ENCODE peak calls at places on chromosomes 4 and X, in ten cellular contexts. One of them, this sample, is unnamed. For H3K9me3, the result is how much of the 10 kb centered on the place peaks cover.

GRCh38 chr4:183142566-183143545 is 43.8 kb downstream of the WWC2 start:
- DNase-seq in pancreas: peak
- DNase-seq in kidney: no peak
- DNase-seq in transverse colon: peak
- DNase-seq in left ventricle myocardium inferior: peak
- DNase-seq in cardiac muscle cell: peak
- DNase-seq in astrocyte: peak
- DNase-seq in fibroblast of lung: peak
- DNase-seq in H1: no peak
- DNase-seq in esophagus squamous epithelium: no peak
- DNase-seq in this sample: no peak

GRCh38 chr4:105280338-105280809 is 133.7 kb downstream of the TET2 start:
- DNase-seq in pancreas: no peak
- DNase-seq in kidney: no peak
- DNase-seq in transverse colon: no peak
- DNase-seq in left ventricle myocardium inferior: no peak
- DNase-seq in cardiac muscle cell: no peak
- DNase-seq in astrocyte: peak
- DNase-seq in fibroblast of lung: peak
- DNase-seq in H1: no peak
- DNase-seq in esophagus squamous epithelium: no peak
- DNase-seq in this sample: no peak

GRCh38 chrX:84175274-84175673 is 12.7 kb downstream of the RPS6KA6 start:
- DNase-seq in pancreas: no peak
- DNase-seq in kidney: no peak
- DNase-seq in transverse colon: no peak
- DNase-seq in left ventricle myocardium inferior: no peak
- DNase-seq in cardiac muscle cell: no peak
- DNase-seq in astrocyte: no peak
- DNase-seq in fibroblast of lung: no peak
- DNase-seq in H1: no peak
- DNase-seq in esophagus squamous epithelium: no peak
- DNase-seq in this sample: no peak

GRCh38 chrX:120732461-120732860 is 102.6 kb upstream of the C1GALT1C1 start:
- DNase-seq in pancreas: no peak
- DNase-seq in kidney: no peak
- DNase-seq in transverse colon: no peak
- DNase-seq in left ventricle myocardium inferior: no peak
- DNase-seq in cardiac muscle cell: no peak
- DNase-seq in astrocyte: no peak
- DNase-seq in fibroblast of lung: no peak
- DNase-seq in H1: no peak
- DNase-seq in esophagus squamous epithelium: no peak
- DNase-seq in this sample: no peak

GRCh38 chr4:185128272-185129119 is 14.6 kb upstream of the SLC25A4 start:
- DNase-seq in pancreas: peak
- DNase-seq in kidney: peak
- DNase-seq in transverse colon: peak
- DNase-seq in left ventricle myocardium inferior: peak
- DNase-seq in cardiac muscle cell: peak
- DNase-seq in astrocyte: peak
- DNase-seq in fibroblast of lung: no peak
- DNase-seq in H1: no peak
- DNase-seq in esophagus squamous epithelium: no peak
- DNase-seq in this sample: no peak

GRCh38 chrX:125826774-125827451 is 339.2 kb downstream of the DCAF12L2 start:
- DNase-seq in pancreas: no peak
- DNase-seq in kidney: no peak
- DNase-seq in transverse colon: no peak
- DNase-seq in left ventricle myocardium inferior: no peak
- DNase-seq in cardiac muscle cell: no peak
- DNase-seq in astrocyte: no peak
- DNase-seq in fibroblast of lung: no peak
- DNase-seq in H1: no peak
- DNase-seq in esophagus squamous epithelium: no peak
- DNase-seq in this sample: no peak

GRCh38 chrX:142052238-142052637 is 148.5 kb downstream of the MAGEC1 start:
- DNase-seq in pancreas: no peak
- DNase-seq in kidney: no peak
- DNase-seq in transverse colon: no peak
- DNase-seq in left ventricle myocardium inferior: no peak
- DNase-seq in cardiac muscle cell: no peak
- DNase-seq in astrocyte: no peak
- DNase-seq in fibroblast of lung: no peak
- DNase-seq in H1: no peak
- DNase-seq in esophagus squamous epithelium: no peak
- DNase-seq in this sample: no peak

GRCh38 chr4:656651-657337 is 17.3 kb downstream of the ATP5ME start:
- DNase-seq in pancreas: no peak
- DNase-seq in kidney: peak
- DNase-seq in transverse colon: no peak
- DNase-seq in left ventricle myocardium inferior: no peak
- DNase-seq in cardiac muscle cell: no peak
- DNase-seq in astrocyte: no peak
- DNase-seq in fibroblast of lung: no peak
- DNase-seq in H1: no peak
- DNase-seq in esophagus squamous epithelium: no peak
- DNase-seq in this sample: no peak

GRCh38 chrX:148133099-148133725 is 152.1 kb downstream of the FMR1NB start:
- DNase-seq in pancreas: no peak
- DNase-seq in kidney: no peak
- DNase-seq in transverse colon: no peak
- DNase-seq in left ventricle myocardium inferior: no peak
- DNase-seq in cardiac muscle cell: no peak
- DNase-seq in astrocyte: no peak
- DNase-seq in fibroblast of lung: peak
- DNase-seq in H1: no peak
- DNase-seq in esophagus squamous epithelium: no peak
- DNase-seq in this sample: no peak

GRCh38 chr4:146029147-146029546 is 90.5 kb upstream of the ZNF827 start:
- DNase-seq in pancreas: no peak
- DNase-seq in kidney: no peak
- DNase-seq in transverse colon: no peak
- DNase-seq in left ventricle myocardium inferior: no peak
- DNase-seq in cardiac muscle cell: no peak
- DNase-seq in astrocyte: peak
- DNase-seq in fibroblast of lung: no peak
- DNase-seq in H1: no peak
- DNase-seq in esophagus squamous epithelium: no peak
- DNase-seq in this sample: no peak

GRCh38 chrX:106999002-106999975 is 723 bp downstream of the MORC4 start:
- DNase-seq in pancreas: peak
- DNase-seq in kidney: no peak
- DNase-seq in transverse colon: peak
- DNase-seq in left ventricle myocardium inferior: peak
- DNase-seq in cardiac muscle cell: peak
- DNase-seq in astrocyte: peak
- DNase-seq in fibroblast of lung: peak
- DNase-seq in H1: no peak
- DNase-seq in esophagus squamous epithelium: no peak
- DNase-seq in this sample: no peak

GRCh38 chr4:70678383-70678999 is 9.8 kb upstream of the UTP3 start:
- DNase-seq in pancreas: no peak
- DNase-seq in kidney: no peak
- DNase-seq in transverse colon: no peak
- DNase-seq in left ventricle myocardium inferior: no peak
- DNase-seq in cardiac muscle cell: no peak
- DNase-seq in astrocyte: no peak
- DNase-seq in fibroblast of lung: no peak
- DNase-seq in H1: no peak
- DNase-seq in esophagus squamous epithelium: no peak
- DNase-seq in this sample: no peak

GRCh38 chr4:14301993-14302392 is 674.5 kb upstream of the BOD1L1 start:
- DNase-seq in pancreas: no peak
- DNase-seq in kidney: no peak
- DNase-seq in transverse colon: no peak
- DNase-seq in left ventricle myocardium inferior: no peak
- DNase-seq in cardiac muscle cell: no peak
- DNase-seq in astrocyte: no peak
- DNase-seq in fibroblast of lung: no peak
- DNase-seq in H1: no peak
- DNase-seq in esophagus squamous epithelium: no peak
- DNase-seq in this sample: no peak

GRCh38 chr4:304987-305680 is at the start of gene ZNF732:
- DNase-seq in pancreas: peak
- DNase-seq in kidney: no peak
- DNase-seq in transverse colon: no peak
- DNase-seq in left ventricle myocardium inferior: peak
- DNase-seq in cardiac muscle cell: peak
- DNase-seq in astrocyte: peak
- DNase-seq in fibroblast of lung: peak
- DNase-seq in H1: no peak
- DNase-seq in esophagus squamous epithelium: no peak
- DNase-seq in this sample: no peak

DNA sequence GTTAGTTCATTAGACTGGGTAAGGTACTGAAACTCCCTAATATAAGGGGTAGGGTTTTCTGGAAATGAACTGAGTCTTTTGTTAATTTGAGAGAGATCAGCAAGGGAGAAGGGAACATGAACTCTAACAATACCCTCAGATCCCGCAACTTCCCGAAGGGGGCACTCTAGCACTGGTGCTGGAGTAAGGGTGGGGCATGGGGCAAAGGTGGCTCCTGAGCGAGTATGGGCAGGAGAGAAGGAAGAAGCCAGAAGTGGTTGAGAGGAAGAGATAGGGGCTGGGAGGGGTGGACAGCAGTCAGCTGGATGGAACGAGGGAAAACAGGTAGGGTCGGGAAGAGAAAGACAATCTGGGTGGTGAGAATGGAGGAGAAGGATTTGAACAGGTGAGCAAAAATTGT is 183.2 kb upstream of the MAGEE2 start:
- DNase-seq in pancreas: no peak
- DNase-seq in kidney: no peak
- DNase-seq in transverse colon: peak
- DNase-seq in left ventricle myocardium inferior: no peak
- DNase-seq in cardiac muscle cell: no peak
- DNase-seq in astrocyte: no peak
- DNase-seq in fibroblast of lung: no peak
- DNase-seq in H1: peak
- DNase-seq in esophagus squamous epithelium: no peak
- DNase-seq in this sample: no peak
- TF ChIP-seq CTCF in pancreas: no peak
- TF ChIP-seq CTCF in kidney: no peak
- TF ChIP-seq CTCF in transverse colon: peak
- TF ChIP-seq CTCF in left ventricle myocardium inferior: no peak
- TF ChIP-seq CTCF in cardiac muscle cell: no peak
- TF ChIP-seq CTCF in astrocyte: no peak
- TF ChIP-seq CTCF in fibroblast of lung: no peak
- TF ChIP-seq CTCF in H1: peak
- TF ChIP-seq CTCF in esophagus squamous epithelium: no peak
- TF ChIP-seq CTCF in this sample: no peak

GRCh38 chrX:40098264-40099045 is 697 bp upstream of the BCOR start:
- DNase-seq in pancreas: peak
- DNase-seq in kidney: no peak
- DNase-seq in transverse colon: peak
- DNase-seq in left ventricle myocardium inferior: peak
- DNase-seq in cardiac muscle cell: peak
- DNase-seq in astrocyte: no peak
- DNase-seq in fibroblast of lung: peak
- DNase-seq in H1: no peak
- DNase-seq in esophagus squamous epithelium: no peak
- DNase-seq in this sample: no peak
- H3K9me3 ChIP-seq in pancreas: under half
- H3K9me3 ChIP-seq in kidney: under half
- H3K9me3 ChIP-seq in transverse colon: under half
- H3K9me3 ChIP-seq in left ventricle myocardium inferior: under half
- H3K9me3 ChIP-seq in cardiac muscle cell: under half
- H3K9me3 ChIP-seq in astrocyte: under half
- H3K9me3 ChIP-seq in fibroblast of lung: under half
- H3K9me3 ChIP-seq in H1: under half
- H3K9me3 ChIP-seq in esophagus squamous epithelium: under half
- H3K9me3 ChIP-seq in this sample: under half

GRCh38 chrX:10243056-10243455 is 86.3 kb downstream of the CLCN4 start:
- DNase-seq in pancreas: no peak
- DNase-seq in kidney: no peak
- DNase-seq in transverse colon: no peak
- DNase-seq in left ventricle myocardium inferior: no peak
- DNase-seq in cardiac muscle cell: no peak
- DNase-seq in astrocyte: no peak
- DNase-seq in fibroblast of lung: peak
- DNase-seq in H1: no peak
- DNase-seq in esophagus squamous epithelium: no peak
- DNase-seq in this sample: no peak

GRCh38 chrX:10239611-10240064 is 82.9 kb downstream of the CLCN4 start:
- DNase-seq in pancreas: no peak
- DNase-seq in kidney: no peak
- DNase-seq in transverse colon: no peak
- DNase-seq in left ventricle myocardium inferior: no peak
- DNase-seq in cardiac muscle cell: no peak
- DNase-seq in astrocyte: peak
- DNase-seq in fibroblast of lung: peak
- DNase-seq in H1: no peak
- DNase-seq in esophagus squamous epithelium: no peak
- DNase-seq in this sample: no peak

GRCh38 chrX:10240918-10241317 is 84.1 kb downstream of the CLCN4 start:
- DNase-seq in pancreas: no peak
- DNase-seq in kidney: no peak
- DNase-seq in transverse colon: no peak
- DNase-seq in left ventricle myocardium inferior: no peak
- DNase-seq in cardiac muscle cell: no peak
- DNase-seq in astrocyte: peak
- DNase-seq in fibroblast of lung: peak
- DNase-seq in H1: no peak
- DNase-seq in esophagus squamous epithelium: no peak
- DNase-seq in this sample: no peak

GRCh38 chrX:10245219-10245618 is 88.4 kb downstream of the CLCN4 start:
- DNase-seq in pancreas: no peak
- DNase-seq in kidney: no peak
- DNase-seq in transverse colon: no peak
- DNase-seq in left ventricle myocardium inferior: no peak
- DNase-seq in cardiac muscle cell: no peak
- DNase-seq in astrocyte: no peak
- DNase-seq in fibroblast of lung: peak
- DNase-seq in H1: no peak
- DNase-seq in esophagus squamous epithelium: no peak
- DNase-seq in this sample: no peak

DNA sequence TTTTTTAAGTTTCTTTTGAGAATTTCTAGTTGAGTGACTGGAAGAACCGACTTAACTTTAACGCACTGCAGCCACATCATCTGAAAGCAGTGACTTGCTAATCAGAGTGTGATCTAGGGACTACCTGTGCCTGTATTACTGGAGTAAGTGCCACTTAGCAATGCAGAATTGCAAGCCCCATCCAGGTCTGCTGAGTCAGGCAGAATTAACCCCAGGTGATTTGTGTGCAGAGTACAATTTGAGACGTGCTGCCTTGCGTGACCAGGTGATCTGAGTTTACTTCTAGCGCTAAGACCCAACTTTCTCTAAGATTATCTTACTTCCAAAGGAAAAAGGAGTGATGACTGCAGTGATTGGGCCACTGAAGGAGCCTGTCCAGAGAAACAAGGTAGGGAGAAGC is 85.3 kb downstream of the CLCN4 start:
- DNase-seq in pancreas: no peak
- DNase-seq in kidney: no peak
- DNase-seq in transverse colon: no peak
- DNase-seq in left ventricle myocardium inferior: no peak
- DNase-seq in cardiac muscle cell: no peak
- DNase-seq in astrocyte: no peak
- DNase-seq in fibroblast of lung: no peak
- DNase-seq in H1: no peak
- DNase-seq in esophagus squamous epithelium: no peak
- DNase-seq in this sample: no peak
- H3K27ac ChIP-seq in pancreas: no peak
- H3K27ac ChIP-seq in kidney: no peak
- H3K27ac ChIP-seq in transverse colon: no peak
- H3K27ac ChIP-seq in left ventricle myocardium inferior: no peak
- H3K27ac ChIP-seq in cardiac muscle cell: no peak
- H3K27ac ChIP-seq in astrocyte: no peak
- H3K27ac ChIP-seq in fibroblast of lung: no peak
- H3K27ac ChIP-seq in H1: no peak
- H3K27ac ChIP-seq in esophagus squamous epithelium: no peak
- H3K27ac ChIP-seq in this sample: no peak

GRCh38 chr4:140395668-140396067 is 22.2 kb downstream of the SCOC start:
- DNase-seq in pancreas: no peak
- DNase-seq in kidney: no peak
- DNase-seq in transverse colon: no peak
- DNase-seq in left ventricle myocardium inferior: no peak
- DNase-seq in cardiac muscle cell: no peak
- DNase-seq in astrocyte: no peak
- DNase-seq in fibroblast of lung: no peak
- DNase-seq in H1: no peak
- DNase-seq in esophagus squamous epithelium: no peak
- DNase-seq in this sample: no peak
- TF ChIP-seq CTCF in pancreas: no peak
- TF ChIP-seq CTCF in kidney: no peak
- TF ChIP-seq CTCF in transverse colon: no peak
- TF ChIP-seq CTCF in left ventricle myocardium inferior: no peak
- TF ChIP-seq CTCF in cardiac muscle cell: no peak
- TF ChIP-seq CTCF in astrocyte: no peak
- TF ChIP-seq CTCF in fibroblast of lung: no peak
- TF ChIP-seq CTCF in H1: no peak
- TF ChIP-seq CTCF in esophagus squamous epithelium: no peak
- TF ChIP-seq CTCF in this sample: no peak

This sample was measured in thoracic aorta.